ENCODE peak calls at places on chromosomes 12 and 14, in five cellular contexts. One of them, this sample, is unnamed.

GRCh38 chr14:21092147-21093011 is 6.1 kb downstream of the ZNF219 start:
- DNase-seq in A549: peak; percentile 74
- DNase-seq in NCI-H1092: no peak
- DNase-seq in T-helper 9 cell: peak; percentile 97
- DNase-seq in Calu3: peak; percentile 90
- DNase-seq in this sample: no peak

GRCh38 chr14:99143793-99144192 is 128.2 kb downstream of the BCL11B start:
- DNase-seq in A549: no peak
- DNase-seq in NCI-H1092: no peak
- DNase-seq in T-helper 9 cell: no peak
- DNase-seq in Calu3: no peak
- DNase-seq in this sample: no peak

GRCh38 chr14:51929156-51929555 is 60.2 kb upstream of the RTRAF start:
- DNase-seq in A549: no peak
- DNase-seq in NCI-H1092: no peak
- DNase-seq in T-helper 9 cell: no peak
- DNase-seq in Calu3: no peak
- DNase-seq in this sample: no peak

GRCh38 chr14:35221462-35221861 is 70.7 kb upstream of the PSMA6 start:
- DNase-seq in A549: no peak
- DNase-seq in NCI-H1092: no peak
- DNase-seq in T-helper 9 cell: no peak
- DNase-seq in Calu3: no peak
- DNase-seq in this sample: no peak

GRCh38 chr12:116465407-116465806 is 93.8 kb upstream of the MAP1LC3B2 start:
- DNase-seq in A549: no peak
- DNase-seq in NCI-H1092: no peak
- DNase-seq in T-helper 9 cell: no peak
- DNase-seq in Calu3: no peak
- DNase-seq in this sample: no peak

GRCh38 chr12:41684997-41685396 is 459.7 kb downstream of the GXYLT1 start:
- DNase-seq in A549: no peak
- DNase-seq in NCI-H1092: no peak
- DNase-seq in T-helper 9 cell: no peak
- DNase-seq in Calu3: no peak
- DNase-seq in this sample: no peak

GRCh38 chr12:6821674-6822433 is at the start of gene GPR162:
- DNase-seq in A549: peak; percentile 35
- DNase-seq in NCI-H1092: peak; percentile 56
- DNase-seq in T-helper 9 cell: no peak
- DNase-seq in Calu3: no peak
- DNase-seq in this sample: no peak

GRCh38 chr12:4506870-4507269 is 31.8 kb upstream of the RAD51AP1 start:
- DNase-seq in A549: no peak
- DNase-seq in NCI-H1092: no peak
- DNase-seq in T-helper 9 cell: no peak
- DNase-seq in Calu3: no peak
- DNase-seq in this sample: no peak

GRCh38 chr14:100066984-100067383 is 1.8 kb downstream of the EVL start:
- DNase-seq in A549: no peak
- DNase-seq in NCI-H1092: no peak
- DNase-seq in T-helper 9 cell: no peak
- DNase-seq in Calu3: no peak
- DNase-seq in this sample: no peak